ENCODE peak calls at places on chromosomes 4 and X, in four cellular contexts. V, B, O and N are unnamed samples.

GRCh38 chr4:100366213-100366612 is 151.6 kb downstream of the EMCN start:
- DNase-seq in V (no peak), B (no peak), O (no peak), N (no peak)

GRCh38 chrX:124530803-124531202 is 184.4 kb downstream of the SH2D1A start:
- DNase-seq in V (no peak), B (no peak), O (no peak), N (no peak)

GRCh38 chr4:121154103-121154515 is 10.0 kb downstream of the TNIP3 start:
- DNase-seq in V (no peak), B (no peak), O (peak; percentile 32), N (no peak)

GRCh38 chrX:12770440-12770839 is 20.8 kb upstream of the PRPS2 start:
- DNase-seq in V (no peak), B (no peak), O (no peak), N (no peak)

GRCh38 chr4:3440979-3441500 is 728 bp upstream of the HGFAC start:
- DNase-seq in V (no peak), B (no peak), O (no peak), N (no peak)

GRCh38 chr4:2794707-2795557 is 2.0 kb downstream of the SH3BP2 start:
- DNase-seq in V (peak; percentile 63), B (no peak), O (no peak), N (peak; percentile 73)

GRCh38 chrX:47661539-47661938 is 2.6 kb upstream of the UXT start:
- DNase-seq in V (no peak), B (no peak), O (no peak), N (no peak)

GRCh38 chrX:26070882-26071281 is 67.3 kb upstream of the MAGEB18 start:
- DNase-seq in V (no peak), B (no peak), O (no peak), N (no peak)

GRCh38 chr4:140071806-140072205 is 82.2 kb downstream of the MAML3 start:
- DNase-seq in V (no peak), B (no peak), O (peak; percentile 77), N (peak; percentile 76)

GRCh38 chrX:31603411-31604120 is 531.7 kb upstream of the FTHL17 start:
- DNase-seq in V (no peak), B (no peak), O (no peak), N (no peak)

GRCh38 chrX:108268434-108269080 is 169.7 kb downstream of the COL4A6 start:
- DNase-seq in V (no peak), B (no peak), O (no peak), N (no peak)

GRCh38 chr4:112082954-112083586 is 62.2 kb upstream of the FAM241A start:
- DNase-seq in V (no peak), B (no peak), O (no peak), N (no peak)

GRCh38 chr4:120801171-120801758 is 121.3 kb downstream of the PRDM5 start:
- DNase-seq in V (peak; percentile 42), B (peak; percentile 29), O (no peak), N (no peak)

GRCh38 chr4:182307746-182308145 is 64.5 kb downstream of the TENM3 start:
- DNase-seq in V (peak; percentile 7), B (no peak), O (no peak), N (no peak)

GRCh38 chrX:133294126-133294525 is 76.0 kb upstream of the TFDP3 start:
- DNase-seq in V (no peak), B (no peak), O (no peak), N (no peak)

GRCh38 chrX:105837227-105837626 is 14.9 kb downstream of the NRK start:
- DNase-seq in V (peak; percentile 0), B (peak; percentile 33), O (no peak), N (no peak)

GRCh38 chrX:15749642-15750610 is 11.9 kb downstream of the CA5B start:
- DNase-seq in V (no peak), B (no peak), O (peak; percentile 8), N (peak; percentile 71)

GRCh38 chr4:122512430-122512829 is 55.9 kb upstream of the IL2 start:
- DNase-seq in V (no peak), B (no peak), O (no peak), N (no peak)

GRCh38 chr4:141352775-141353544 is 132.3 kb downstream of the ZNF330 start:
- DNase-seq in V (no peak), B (no peak), O (no peak), N (no peak)

GRCh38 chr4:182212211-182212761 is 30.9 kb upstream of the TENM3 start:
- DNase-seq in V (no peak), B (no peak), O (no peak), N (no peak)

GRCh38 chr4:114015444-114015899 is 36.0 kb upstream of the ARSJ start:
- DNase-seq in V (no peak), B (no peak), O (no peak), N (no peak)

GRCh38 chr4:135277116-135277979 is 1075.8 kb upstream of the PABPC4L start:
- DNase-seq in V (no peak), B (no peak), O (no peak), N (no peak)

GRCh38 chrX:150757371-150757770 is 64.2 kb downstream of the MTMR1 start:
- DNase-seq in V (no peak), B (no peak), O (no peak), N (no peak)

GRCh38 chr4:76570141-76570989 is 135.3 kb downstream of the SHROOM3 start:
- DNase-seq in V (no peak), B (no peak), O (no peak), N (no peak)

GRCh38 chr4:7434141-7434765 is 477 bp downstream of the PSAPL1 start:
- DNase-seq in V (no peak), B (no peak), O (no peak), N (no peak)

GRCh38 chrX:11407331-11408110 is 114.3 kb downstream of the AMELX start:
- DNase-seq in V (no peak), B (no peak), O (no peak), N (no peak)

GRCh38 chr4:172898715-172899114 is 269.9 kb upstream of the GALNT7 start:
- DNase-seq in V (no peak), B (no peak), O (no peak), N (no peak)

GRCh38 chrX:121733514-121733913 is 686.1 kb downstream of the GLUD2 start:
- DNase-seq in V (no peak), B (no peak), O (no peak), N (no peak)

GRCh38 chr4:119138046-119138445 is 2.4 kb downstream of the MYOZ2 start:
- DNase-seq in V (no peak), B (no peak), O (no peak), N (no peak)

GRCh38 chr4:37453361-37454262 is 209.1 kb downstream of the NWD2 start:
- DNase-seq in V (peak; percentile 74), B (peak; percentile 64), O (peak; percentile 40), N (peak; percentile 86)

GRCh38 chr4:16443504-16444088 is 217.3 kb upstream of the TAPT1 start:
- DNase-seq in V (no peak), B (no peak), O (no peak), N (no peak)

GRCh38 chrX:21666679-21667078 is 8.5 kb upstream of the KLHL34 start:
- DNase-seq in V (no peak), B (no peak), O (no peak), N (no peak)

GRCh38 chrX:45767021-45767491 is 566.4 kb upstream of the DIPK2B start:
- DNase-seq in V (no peak), B (no peak), O (no peak), N (no peak)

GRCh38 chr4:76867880-76868655 is 29.9 kb downstream of the SOWAHB start:
- DNase-seq in V (no peak), B (no peak), O (no peak), N (peak; percentile 86)

GRCh38 chrX:96683997-96684338 is 674 bp upstream of the DIAPH2 start:
- DNase-seq in V (no peak), B (no peak), O (no peak), N (peak; percentile 20)

GRCh38 chr4:151485541-151486131 is 76.7 kb downstream of the FHIP1A start:
- DNase-seq in V (no peak), B (no peak), O (no peak), N (no peak)

GRCh38 chr4:123386608-123387007 is 10.0 kb upstream of the SPRY1 start:
- DNase-seq in V (no peak), B (no peak), O (no peak), N (no peak)

GRCh38 chr4:147768113-147768512 is 36.2 kb downstream of the ARHGAP10 start:
- DNase-seq in V (no peak), B (no peak), O (no peak), N (no peak)